ENCODE peak calls at places on chromosome 9, in seven cellular contexts. O is brain microvascular endothelial cell; D is pancreas; L is CD4-positive, CD25-positive, alpha-beta regulatory T cell; Y is heart left ventricle; P is WERI-Rb-1; J is prostate gland. S is an unnamed sample.

GRCh38 chr9:12604154-12604825 is 88.9 kb upstream of the TYRP1 start:
- DNase-seq in P (no peak), Y (peak; percentile 22), O (peak; percentile 49), D (peak; percentile 7), J (no peak), L (no peak), S (no peak)

GRCh38 chr9:73270967-73271722 is 119.5 kb downstream of the ANXA1 start:
- DNase-seq in O (peak; percentile 73), L (no peak), J (no peak), Y (no peak), P (no peak), D (no peak), S (no peak)

GRCh38 chr9:1008256-1008655 is 31.8 kb downstream of the DMRT3 start:
- DNase-seq in Y (no peak), O (no peak), P (no peak), L (no peak), J (no peak), D (no peak), S (no peak)

GRCh38 chr9:132042324-132042723 is 37.3 kb downstream of the MED27 start:
- DNase-seq in O (peak; percentile 95), P (no peak), Y (no peak), J (no peak), D (no peak), L (no peak), S (no peak)

GRCh38 chr9:83721509-83721908 is 13.8 kb upstream of the UBQLN1 start:
- DNase-seq in P (no peak), Y (no peak), O (no peak), J (no peak), D (no peak), L (no peak), S (no peak)

GRCh38 chr9:31597977-31598376 is 786.5 kb upstream of the ACO1 start:
- DNase-seq in L (no peak), Y (no peak), O (peak; percentile 6), P (no peak), J (no peak), D (no peak), S (no peak)

GRCh38 chr9:127523312-127523851 is 72.1 kb downstream of the LRSAM1 start:
- DNase-seq in L (no peak), D (peak; percentile 30), J (no peak), O (peak; percentile 56), P (peak; percentile 74), Y (peak; percentile 16), S (peak; percentile 84)

GRCh38 chr9:69193685-69194032 is 19.6 kb downstream of the TJP2 start:
- DNase-seq in P (peak; percentile 11), O (no peak), J (no peak), D (no peak), Y (no peak), L (no peak), S (no peak)

GRCh38 chr9:88418715-88419540 is 30.7 kb downstream of the SPIN1 start:
- DNase-seq in P (no peak), J (no peak), Y (no peak), L (no peak), D (no peak), O (peak; percentile 45), S (peak; percentile 53)

GRCh38 chr9:137237759-137238726 is 3.0 kb upstream of the TUBB4B start:
- DNase-seq in D (no peak), J (peak; percentile 57), L (no peak), Y (no peak), O (no peak), P (no peak), S (peak; percentile 79)

GRCh38 chr9:79000218-79001002 is 571.4 kb upstream of the TLE4 start:
- DNase-seq in L (no peak), J (no peak), D (no peak), P (no peak), Y (no peak), O (no peak), S (no peak)

GRCh38 chr9:84397822-84398221 is 57.3 kb upstream of the SLC28A3 start:
- DNase-seq in D (no peak), O (peak; percentile 53), L (no peak), Y (no peak), P (no peak), J (no peak), S (no peak)

DNA sequence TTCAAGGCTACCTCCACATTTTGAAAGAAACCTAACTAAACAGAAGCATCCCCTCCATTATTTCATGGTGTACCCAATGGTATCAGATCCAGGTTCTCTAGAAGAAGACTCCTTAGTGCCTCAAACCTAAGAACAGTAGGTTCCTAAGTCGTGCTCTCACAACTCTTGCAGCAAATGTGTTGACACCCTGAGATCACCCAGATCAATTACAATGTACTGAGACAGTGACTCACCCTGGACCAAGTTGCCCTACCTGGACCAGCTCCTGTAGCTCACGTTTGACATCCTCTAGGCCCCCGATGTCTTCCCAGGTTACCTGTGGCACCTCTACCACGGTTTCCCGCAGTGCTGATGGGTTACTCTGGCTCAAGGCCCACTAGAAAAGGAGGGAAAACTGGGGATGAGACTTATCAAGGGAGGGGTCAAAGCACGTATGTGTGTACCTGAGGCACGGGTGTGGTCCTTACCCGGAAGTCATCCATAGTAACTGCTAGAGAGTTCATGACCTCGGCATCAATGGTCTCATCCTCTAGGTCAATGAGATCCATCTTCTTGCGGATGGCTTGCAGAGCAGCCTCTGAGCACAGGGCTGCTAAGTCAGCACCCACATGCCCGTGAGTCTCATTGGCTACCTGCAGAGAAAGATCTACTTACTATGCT is 11.7 kb downstream of the VCP start:
- DNase-seq in Y (no peak), L (no peak), P (no peak), D (no peak), O (no peak), J (no peak), S (no peak)
- H3K36me3 ChIP-seq in Y (peaks cover 100% of the 10 kb centered on the region), L (peaks cover 100% of the 10 kb centered on the region), P (peaks cover 100% of the 10 kb centered on the region), D (peaks cover 94% of the 10 kb centered on the region), O (peaks cover 100% of the 10 kb centered on the region), J (peaks cover 93% of the 10 kb centered on the region), S (peaks cover 99% of the 10 kb centered on the region)

GRCh38 chr9:34086889-34087288 is 38.2 kb upstream of the UBAP2 start:
- DNase-seq in J (no peak), L (no peak), Y (no peak), P (no peak), O (no peak), D (no peak), S (no peak)
- H3K36me3 ChIP-seq in J (peaks cover 7% of the 10 kb centered on the region), L (peaks cover 56% of the 10 kb centered on the region), Y (peaks cover 65% of the 10 kb centered on the region), P (peaks cover 52% of the 10 kb centered on the region), O (peaks cover 21% of the 10 kb centered on the region), D (peaks cover 16% of the 10 kb centered on the region), S (peaks cover 57% of the 10 kb centered on the region)

DNA sequence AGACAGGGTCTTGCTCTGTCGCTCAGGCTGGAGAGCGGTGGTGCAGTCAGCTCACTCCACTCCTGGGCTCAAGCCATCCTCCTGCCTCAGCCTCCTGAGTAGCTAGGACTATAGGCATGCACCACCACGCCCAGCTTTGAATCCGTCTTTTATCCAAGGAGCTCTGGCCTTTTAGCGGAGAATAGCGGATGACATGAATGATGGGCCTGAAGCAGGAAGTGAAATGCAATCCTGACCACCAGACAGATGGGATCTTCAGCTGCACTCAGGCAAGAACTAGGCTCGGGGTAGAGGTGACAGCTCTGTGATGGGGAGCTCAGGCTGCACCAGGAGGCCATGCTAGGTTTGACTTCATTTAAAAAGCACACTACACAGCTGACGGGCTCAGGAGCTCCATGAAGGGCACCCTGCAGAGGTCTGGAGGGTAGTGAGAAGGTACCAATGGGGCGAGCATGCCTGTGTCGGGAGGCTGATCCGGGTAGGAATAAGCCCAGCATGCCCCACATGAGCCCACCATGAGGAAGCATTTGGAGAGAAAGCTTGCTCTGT is 21.9 kb downstream of the POLR1E start:
- DNase-seq in D (no peak), O (no peak), Y (no peak), J (no peak), L (no peak), P (no peak), S (no peak)
- H3K36me3 ChIP-seq in D (no peaks in the 10 kb centered on the region), O (peaks cover 16% of the 10 kb centered on the region), Y (peaks cover 67% of the 10 kb centered on the region), J (no peaks in the 10 kb centered on the region), L (peaks cover 25% of the 10 kb centered on the region), P (peaks cover 79% of the 10 kb centered on the region), S (peaks cover 32% of the 10 kb centered on the region)

GRCh38 chr9:36358486-36358885 is 41.6 kb downstream of the RNF38 start:
- DNase-seq in L (no peak), O (no peak), J (no peak), P (no peak), D (no peak), Y (no peak), S (no peak)

GRCh38 chr9:36357639-36358038 is 42.4 kb downstream of the RNF38 start:
- DNase-seq in D (no peak), Y (no peak), J (no peak), L (no peak), P (no peak), O (no peak), S (no peak)

GRCh38 chr9:36363448-36363847 is 36.6 kb downstream of the RNF38 start:
- DNase-seq in O (no peak), P (no peak), J (no peak), Y (no peak), L (no peak), D (no peak), S (no peak)
- H3K36me3 ChIP-seq in O (peaks cover 2% of the 10 kb centered on the region), P (peaks cover 68% of the 10 kb centered on the region), J (no peaks in the 10 kb centered on the region), Y (peaks cover 60% of the 10 kb centered on the region), L (peaks cover 65% of the 10 kb centered on the region), D (no peaks in the 10 kb centered on the region), S (peaks cover 60% of the 10 kb centered on the region)

GRCh38 chr9:136209232-136209631 is 4.3 kb upstream of the LHX3 start:
- DNase-seq in D (no peak), J (no peak), P (no peak), Y (no peak), O (no peak), L (no peak), S (no peak)

GRCh38 chr9:136211006-136211405 is 6.1 kb upstream of the LHX3 start:
- DNase-seq in J (no peak), O (no peak), L (no peak), Y (no peak), P (no peak), D (no peak), S (no peak)

GRCh38 chr9:136208675-136209074 is 3.7 kb upstream of the LHX3 start:
- DNase-seq in L (no peak), Y (no peak), J (no peak), O (no peak), P (no peak), D (no peak), S (no peak)

GRCh38 chr9:136210276-136210675 is 5.3 kb upstream of the LHX3 start:
- DNase-seq in O (no peak), Y (no peak), J (no peak), L (no peak), P (no peak), D (no peak), S (no peak)

DNA sequence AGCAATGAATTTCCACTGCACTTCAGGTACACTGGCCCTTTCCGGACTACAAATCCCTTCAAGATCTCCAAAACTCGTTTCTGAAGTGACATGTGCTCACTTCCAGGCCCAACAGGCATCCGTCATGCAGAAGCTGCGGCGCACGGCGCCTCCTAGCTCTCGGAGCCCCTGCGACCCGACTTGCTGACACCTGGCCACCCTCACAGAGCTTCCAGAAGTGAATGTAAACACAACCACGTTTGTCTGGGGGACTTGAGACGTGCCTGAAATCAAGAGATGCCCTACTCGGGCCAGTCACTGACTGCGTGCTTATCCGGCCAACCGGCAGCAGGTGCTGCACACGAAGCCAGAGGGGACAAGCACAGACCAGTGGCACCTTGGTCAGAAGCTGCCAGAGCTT is 4.9 kb upstream of the LHX3 start:
- DNase-seq in D (no peak), O (no peak), P (no peak), Y (no peak), J (no peak), L (no peak), S (no peak)
- H3K36me3 ChIP-seq in D (no peaks in the 10 kb centered on the region), O (peaks cover 11% of the 10 kb centered on the region), P (peaks cover 85% of the 10 kb centered on the region), Y (peaks cover 53% of the 10 kb centered on the region), J (no peaks in the 10 kb centered on the region), L (peaks cover 41% of the 10 kb centered on the region), S (peaks cover 17% of the 10 kb centered on the region)

S was measured in endodermal cell.